ENCODE peak calls at places on chromosomes 16 and 17, in ten cellular contexts. F is Daoy; X is coronary artery; N is HCEC 1CT; G is suprapubic skin; I is NCI-H1436; C is T-helper 1 cell; H is gastrocnemius medialis; P is stimulated activated CD8-positive, alpha-beta memory T cell treated with anti-CD3 and anti-CD28 coated beads, Interleukin-7, amount 100 ng/mL, for 1 hour; B is OCI-LY7. S is an unnamed sample.
A peak's percentile ranks its signal among the peaks of the same experiment; 100 is the strongest.

GRCh38 chr16:84247341-84247740 is 7.5 kb upstream of the KCNG4 start:
- DNase-seq in F (no peak), X (no peak), N (no peak), G (no peak), I (no peak), C (no peak), H (no peak), P (no peak), B (no peak), S (no peak)

GRCh38 chr17:59641799-59642484 is 22.2 kb downstream of the CLTC start:
- DNase-seq in F (no peak), X (no peak), N (no peak), G (no peak), I (no peak), C (no peak), H (no peak), P (no peak), B (peak; percentile 88), S (peak; percentile 53)

GRCh38 chr17:81011951-81012350 is 20.3 kb downstream of the CHMP6 start:
- DNase-seq in F (no peak), X (no peak), N (no peak), G (no peak), I (no peak), C (no peak), H (no peak), P (no peak), B (no peak), S (no peak)

GRCh38 chr17:49851387-49852291 is 3.8 kb upstream of the TAC4 start:
- DNase-seq in F (peak; percentile 69), X (no peak), N (peak; percentile 46), G (peak; percentile 84), I (peak; percentile 74), C (peak; percentile 54), H (peak; percentile 36), P (peak; percentile 46), B (peak; percentile 54), S (peak; percentile 31)

GRCh38 chr17:4362141-4362540 is 4.3 kb downstream of the UBE2G1 start:
- DNase-seq in F (no peak), X (no peak), N (no peak), G (no peak), I (peak; percentile 88), C (no peak), H (no peak), P (no peak), B (peak; percentile 61), S (no peak)

GRCh38 chr17:28718317-28718672 is 627 bp upstream of the RAB34 start:
- DNase-seq in F (peak; percentile 73), X (peak; percentile 80), N (no peak), G (no peak), I (peak; percentile 65), C (no peak), H (no peak), P (no peak), B (no peak), S (no peak)

GRCh38 chr16:57999971-58000705 is at the start of gene ZNF319:
- DNase-seq in F (no peak), X (no peak), N (no peak), G (no peak), I (no peak), C (no peak), H (no peak), P (no peak), B (peak; percentile 59), S (no peak)

GRCh38 chr17:59840329-59840907 is 52.3 kb downstream of the TUBD1 start:
- DNase-seq in F (peak; percentile 39), X (no peak), N (peak; percentile 36), G (no peak), I (no peak), C (no peak), H (no peak), P (no peak), B (no peak), S (no peak)

GRCh38 chr16:7330709-7331108 is 1.9 kb upstream of the RBFOX1 start:
- DNase-seq in F (no peak), X (no peak), N (no peak), G (no peak), I (no peak), C (no peak), H (peak; percentile 67), P (no peak), B (no peak), S (no peak)

GRCh38 chr16:10752843-10753523 is 9.3 kb downstream of the NUBP1 start:
- DNase-seq in F (no peak), X (no peak), N (no peak), G (no peak), I (no peak), C (no peak), H (peak; percentile 20), P (no peak), B (peak; percentile 78), S (peak; percentile 70)

GRCh38 chr16:27232875-27233605 is 29.7 kb downstream of the KDM8 start:
- DNase-seq in F (no peak), X (no peak), N (no peak), G (no peak), I (no peak), C (no peak), H (no peak), P (no peak), B (peak; percentile 53), S (no peak)

GRCh38 chr17:79616801-79617200 is 6.0 kb upstream of the RBFOX3 start:
- DNase-seq in F (no peak), X (no peak), N (no peak), G (peak; percentile 25), I (no peak), C (no peak), H (no peak), P (no peak), B (no peak), S (no peak)

GRCh38 chr17:4364622-4365041 is 1.8 kb downstream of the UBE2G1 start:
- DNase-seq in F (no peak), X (no peak), N (no peak), G (no peak), I (no peak), C (no peak), H (peak; percentile 34), P (no peak), B (no peak), S (no peak)

GRCh38 chr17:73013816-73014663 is 78.4 kb downstream of the SLC39A11 start:
- DNase-seq in F (peak; percentile 63), X (no peak), N (no peak), G (no peak), I (no peak), C (no peak), H (no peak), P (no peak), B (peak; percentile 11), S (no peak)

GRCh38 chr17:60230358-60230757 is 80.6 kb downstream of the CA4 start:
- DNase-seq in F (no peak), X (no peak), N (no peak), G (no peak), I (no peak), C (no peak), H (no peak), P (no peak), B (no peak), S (no peak)

GRCh38 chr16:30636599-30636998 is 14.2 kb upstream of the PRR14 start:
- DNase-seq in F (no peak), X (no peak), N (no peak), G (no peak), I (no peak), C (no peak), H (no peak), P (no peak), B (no peak), S (no peak)

GRCh38 chr17:17300624-17301568 is 2.3 kb upstream of the NT5M start:
- DNase-seq in F (peak; percentile 68), X (no peak), N (peak; percentile 59), G (peak; percentile 70), I (no peak), C (peak; percentile 39), H (no peak), P (peak; percentile 25), B (peak; percentile 74), S (peak; percentile 66)

GRCh38 chr16:88497561-88498420 is 44.7 kb downstream of the ZFPM1 start:
- DNase-seq in F (no peak), X (no peak), N (no peak), G (no peak), I (no peak), C (no peak), H (no peak), P (no peak), B (no peak), S (no peak)

GRCh38 chr16:67150058-67150832 is 553 bp downstream of the B3GNT9 start:
- DNase-seq in F (no peak), X (peak; percentile 75), N (peak; percentile 46), G (peak; percentile 74), I (peak; percentile 40), C (peak; percentile 34), H (no peak), P (no peak), B (no peak), S (peak; percentile 62)

GRCh38 chr16:54281535-54282201 is 4.9 kb downstream of the IRX3 start:
- DNase-seq in F (no peak), X (no peak), N (no peak), G (peak; percentile 56), I (no peak), C (no peak), H (no peak), P (no peak), B (no peak), S (no peak)

GRCh38 chr16:79839851-79840321 is 239.3 kb upstream of the MAF start:
- DNase-seq in F (no peak), X (no peak), N (no peak), G (no peak), I (no peak), C (no peak), H (no peak), P (no peak), B (no peak), S (no peak)

GRCh38 chr17:45397796-45398195 is 34.9 kb downstream of the ARHGAP27 start:
- DNase-seq in F (no peak), X (no peak), N (no peak), G (no peak), I (no peak), C (no peak), H (no peak), P (no peak), B (no peak), S (no peak)

GRCh38 chr17:77502626-77503292 is 362.0 kb downstream of the SEC14L1 start:
- DNase-seq in F (no peak), X (peak; percentile 70), N (no peak), G (peak; percentile 59), I (no peak), C (no peak), H (no peak), P (no peak), B (no peak), S (no peak)

GRCh38 chr16:86396318-86396882 is 113.9 kb upstream of the FOXF1 start:
- DNase-seq in F (peak; percentile 71), X (no peak), N (peak; percentile 86), G (no peak), I (no peak), C (no peak), H (no peak), P (no peak), B (no peak), S (no peak)

GRCh38 chr17:17557796-17558195 is 33.7 kb downstream of the PEMT start:
- DNase-seq in F (no peak), X (no peak), N (no peak), G (no peak), I (no peak), C (no peak), H (peak; percentile 41), P (no peak), B (no peak), S (no peak)

GRCh38 chr16:12412890-12413289 is 390.8 kb downstream of the CPPED1 start:
- DNase-seq in F (no peak), X (no peak), N (no peak), G (no peak), I (no peak), C (no peak), H (no peak), P (no peak), B (no peak), S (no peak)

GRCh38 chr17:48612854-48613691 is 2.0 kb downstream of the HOXB8 start:
- DNase-seq in F (peak; percentile 65), X (no peak), N (peak; percentile 60), G (no peak), I (peak; percentile 22), C (peak; percentile 46), H (no peak), P (no peak), B (peak; percentile 57), S (peak; percentile 70)

GRCh38 chr17:80028030-80028429 is 7.6 kb downstream of the TBC1D16 start:
- DNase-seq in F (no peak), X (no peak), N (no peak), G (no peak), I (no peak), C (no peak), H (no peak), P (no peak), B (no peak), S (no peak)

S was measured in germinal center.